ENCODE peak calls at places on chromosomes 3 and 15, in nine cellular contexts. V is ovary, B is ascending aorta, E is IMR-90, F is lower lobe of right lung, Z is lung, X is heart left ventricle, K is NT2/D1, I is transverse colon. S is an unnamed sample. For H3K27me3, the result is how much of the 10 kb centered on the place peaks cover.

GRCh38 chr3:194136519-194137313 is 768 bp downstream of the HES1 start:
- DNase-seq in V (peak), F (peak), I (peak), B (no peak), Z (peak), E (peak), X (peak), K (peak), S (peak)

GRCh38 chr3:49357466-49358216 is 512 bp downstream of the GPX1 start:
- DNase-seq in I (peak), F (peak), K (peak), B (no peak), V (peak), X (peak), Z (peak), E (peak), S (peak)

GRCh38 chr15:40016224-40016865 is 22.6 kb downstream of the SRP14 start:
- DNase-seq in F (no peak), Z (no peak), X (no peak), B (no peak), V (no peak), I (no peak), K (no peak), E (peak), S (no peak)

GRCh38 chr3:183185696-183186095 is 23.2 kb upstream of the LAMP3 start:
- DNase-seq in K (no peak), X (no peak), E (peak), B (no peak), Z (no peak), I (no peak), F (no peak), V (no peak), S (no peak)

GRCh38 chr15:29270169-29270955 is 740 bp upstream of the NSMCE3 start:
- DNase-seq in X (no peak), I (no peak), F (no peak), E (peak), B (no peak), Z (no peak), K (no peak), V (no peak), S (peak)

GRCh38 chr3:122583770-122584169 is 6.3 kb downstream of the PARP15 start:
- DNase-seq in F (no peak), V (no peak), Z (no peak), X (no peak), E (no peak), B (no peak), I (no peak), K (no peak), S (no peak)

GRCh38 chr3:5087209-5087608 is 34.9 kb upstream of the ARL8B start:
- DNase-seq in Z (no peak), K (no peak), I (no peak), V (no peak), F (no peak), B (no peak), E (no peak), X (no peak), S (no peak)

GRCh38 chr3:132659370-132660055 is at the start of gene ACAD11:
- DNase-seq in Z (peak), X (peak), I (peak), B (peak), E (peak), V (peak), K (peak), F (peak), S (peak)

GRCh38 chr3:11327619-11328018 is 55.4 kb downstream of the ATG7 start:
- DNase-seq in F (no peak), V (no peak), Z (no peak), K (no peak), E (no peak), X (no peak), I (no peak), B (no peak), S (no peak)

GRCh38 chr3:123068227-123069020 is 1.6 kb downstream of the PDIA5 start:
- DNase-seq in Z (no peak), V (no peak), K (no peak), B (no peak), F (no peak), I (no peak), E (no peak), X (no peak), S (peak)

GRCh38 chr3:61053781-61054496 is 197.3 kb downstream of the FHIT start:
- DNase-seq in I (no peak), X (no peak), K (no peak), B (no peak), F (no peak), V (no peak), Z (no peak), E (no peak), S (no peak)

GRCh38 chr3:124885466-124886167 is 1.5 kb downstream of the ITGB5 start:
- DNase-seq in B (no peak), F (no peak), E (no peak), V (no peak), K (no peak), I (no peak), X (no peak), Z (no peak), S (peak)

GRCh38 chr3:113912551-113913246 is 35.1 kb upstream of the ZDHHC23 start:
- DNase-seq in F (no peak), K (peak), Z (no peak), I (peak), V (no peak), E (peak), X (no peak), B (no peak), S (peak)

GRCh38 chr3:105752791-105753415 is 115.9 kb downstream of the CBLB start:
- DNase-seq in E (no peak), K (no peak), F (no peak), I (peak), Z (no peak), B (no peak), X (no peak), V (no peak), S (no peak)

GRCh38 chr3:79257811-79258210 is 510.0 kb downstream of the ROBO1 start:
- DNase-seq in Z (no peak), V (no peak), I (no peak), B (no peak), K (no peak), X (no peak), E (no peak), F (no peak), S (no peak)
- H3K4me3 ChIP-seq in Z (no peak), V (no peak), I (no peak), B (no peak), K (no peak), X (no peak), E (no peak), F (no peak), S (no peak)

GRCh38 chr15:33675246-33675645 is 293.1 kb upstream of the CHRM5 start:
- DNase-seq in V (peak), F (no peak), E (no peak), Z (no peak), X (no peak), I (no peak), B (no peak), K (peak), S (peak)
- H3K27me3 ChIP-seq in V (under half), F (under half), E (under half), Z (under half), X (under half), I (under half), B (under half), K (under half), S (under half)

DNA sequence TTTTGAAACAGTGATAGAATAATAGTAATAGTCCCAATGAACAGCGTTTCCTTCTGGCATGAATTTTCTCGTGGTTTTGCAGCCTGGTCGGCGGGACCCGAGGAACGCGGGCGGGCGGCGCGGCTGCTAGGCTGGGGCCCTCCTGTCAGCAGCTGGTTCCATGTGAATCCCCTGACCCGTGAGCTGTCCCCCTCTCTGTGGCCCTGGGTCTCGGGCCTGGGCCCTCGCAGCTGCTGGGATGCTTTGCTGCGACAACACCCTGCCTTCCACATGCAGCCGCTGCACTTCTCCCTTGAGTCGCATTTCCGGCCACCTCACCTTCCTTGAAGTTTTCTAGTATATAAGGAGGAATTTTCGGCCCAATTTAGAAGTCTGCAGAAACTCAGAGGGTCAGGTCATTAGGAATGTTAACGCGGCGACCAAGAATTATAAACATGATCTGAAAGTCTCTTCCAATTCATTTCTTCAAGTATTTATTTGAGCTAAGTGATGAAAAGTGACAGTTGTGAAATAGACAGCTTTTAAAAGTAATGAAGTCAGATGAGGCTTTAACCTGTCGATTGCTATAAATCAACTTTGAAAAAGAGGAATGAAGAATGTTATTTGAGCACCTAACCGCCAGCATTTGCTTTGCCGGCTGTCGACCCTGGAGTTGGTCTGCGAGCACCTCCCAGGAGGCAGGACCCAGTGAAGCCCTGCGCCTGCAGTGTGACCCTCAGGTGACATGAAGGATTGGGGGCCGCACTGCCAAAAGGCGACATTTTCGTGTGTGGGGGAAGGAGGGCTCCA is 27.7 kb downstream of the NR2F2 start:
- DNase-seq in K (no peak), B (no peak), E (no peak), Z (no peak), X (no peak), F (no peak), I (no peak), V (no peak), S (peak)
- H3K4me3 ChIP-seq in K (no peak), B (peak), E (peak), Z (no peak), X (peak), F (peak), I (no peak), V (peak), S (no peak)

GRCh38 chr15:90489944-90490343 is 39.8 kb upstream of the CRTC3 start:
- DNase-seq in I (no peak), E (peak), K (no peak), F (no peak), V (no peak), B (no peak), X (no peak), Z (no peak), S (no peak)

GRCh38 chr15:90489514-90489913 is 40.2 kb upstream of the CRTC3 start:
- DNase-seq in F (no peak), Z (no peak), K (no peak), B (no peak), E (no peak), I (no peak), X (no peak), V (no peak), S (no peak)

GRCh38 chr15:90483012-90483307 is 46.8 kb upstream of the CRTC3 start:
- DNase-seq in E (no peak), X (no peak), Z (no peak), I (no peak), B (no peak), K (no peak), V (no peak), F (no peak), S (no peak)

GRCh38 chr15:90483640-90484039 is 46.1 kb upstream of the CRTC3 start:
- DNase-seq in K (no peak), E (no peak), X (no peak), Z (no peak), B (no peak), F (no peak), I (no peak), V (no peak), S (no peak)

GRCh38 chr15:90487186-90487585 is 42.5 kb upstream of the CRTC3 start:
- DNase-seq in K (no peak), F (peak), X (no peak), V (no peak), B (no peak), Z (no peak), E (no peak), I (no peak), S (no peak)
- H3K27me3 ChIP-seq in K (under half), F (under half), X (under half), V (under half), B (under half), Z (under half), E (under half), I (under half), S (under half)

GRCh38 chr3:33115024-33115768 is 1.4 kb downstream of the CRTAP start:
- DNase-seq in Z (peak), V (peak), I (peak), F (peak), K (no peak), B (peak), E (peak), X (peak), S (no peak)
- H3K4me3 ChIP-seq in Z (no peak), V (peak), I (peak), F (peak), K (peak), B (peak), E (peak), X (peak), S (peak)

GRCh38 chr3:79766474-79767193 is 1.2 kb downstream of the ROBO1 start:
- DNase-seq in F (no peak), K (no peak), I (no peak), E (no peak), X (no peak), Z (no peak), B (no peak), V (no peak), S (peak)
- H3K27me3 ChIP-seq in F (under half), K (half or more), I (under half), E (under half), X (under half), Z (under half), B (under half), V (under half), S (under half)

GRCh38 chr3:126501054-126501453 is 16.5 kb downstream of the UROC1 start:
- DNase-seq in V (no peak), I (no peak), B (no peak), F (no peak), X (no peak), Z (no peak), K (no peak), E (no peak), S (peak)

GRCh38 chr3:126498936-126499335 is 18.6 kb downstream of the UROC1 start:
- DNase-seq in I (no peak), X (no peak), E (no peak), F (no peak), K (no peak), Z (no peak), V (no peak), B (no peak), S (peak)

GRCh38 chr3:126501736-126502135 is 15.8 kb downstream of the UROC1 start:
- DNase-seq in F (no peak), V (no peak), B (no peak), E (no peak), X (no peak), I (no peak), K (no peak), Z (no peak), S (peak)

GRCh38 chr3:126499401-126499800 is 18.2 kb downstream of the UROC1 start:
- DNase-seq in B (no peak), V (no peak), Z (no peak), K (no peak), X (no peak), E (no peak), I (no peak), F (no peak), S (no peak)

DNA sequence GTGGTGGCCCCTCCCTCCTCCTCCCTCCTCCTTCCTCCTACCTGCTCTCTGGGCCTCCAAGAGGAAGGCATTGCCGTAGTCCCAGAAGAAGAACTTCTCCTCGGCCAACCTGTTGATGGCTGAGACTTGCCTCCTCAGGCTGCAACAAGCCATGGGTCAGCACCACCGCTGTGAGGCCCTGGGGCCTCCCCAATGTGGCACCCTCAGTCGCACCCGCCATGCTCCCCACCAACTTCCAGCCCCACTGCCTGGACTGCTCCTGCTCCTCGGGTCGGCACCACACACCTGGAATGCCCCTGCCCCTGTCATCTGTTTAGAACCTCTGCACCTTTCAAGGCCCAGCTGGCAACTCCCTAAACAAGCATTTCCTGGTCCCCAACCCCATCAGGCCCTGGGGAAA is 17.6 kb downstream of the UROC1 start:
- DNase-seq in V (no peak), Z (no peak), X (no peak), K (no peak), F (no peak), I (no peak), B (no peak), E (no peak), S (peak)
- H3K4me3 ChIP-seq in V (no peak), Z (no peak), X (no peak), K (no peak), F (no peak), I (no peak), B (no peak), E (no peak), S (no peak)

S was measured in H7.